ENCODE peak calls at places on chromosome 19, in five cellular contexts. U, R, S, P and H are unnamed samples.

GRCh38 chr19:7554990-7555864 is 19.7 kb downstream of the PNPLA6 start:
- DNase-seq in P (peak; percentile 24), R (no peak), U (peak; percentile 92), S (no peak), H (no peak)

GRCh38 chr19:14004619-14005380 is 1.3 kb downstream of the RFX1 start:
- DNase-seq in U (no peak), R (no peak), S (peak; percentile 79), P (peak; percentile 41), H (no peak)

GRCh38 chr19:55373993-55374757 is 2.5 kb upstream of the TMEM190 start:
- DNase-seq in U (no peak), R (no peak), S (no peak), P (no peak), H (peak; percentile 44)

GRCh38 chr19:53123400-53123799 is 9.3 kb downstream of the ZNF415 start:
- DNase-seq in R (no peak), P (no peak), S (no peak), U (no peak), H (no peak)

GRCh38 chr19:55087542-55087935 is 11.9 kb downstream of the EPS8L1 start:
- DNase-seq in P (no peak), R (no peak), S (no peak), U (no peak), H (no peak)

GRCh38 chr19:33216198-33216830 is 9.3 kb downstream of the SLC7A10 start:
- DNase-seq in U (peak; percentile 53), S (no peak), P (peak; percentile 8), R (no peak), H (no peak)

GRCh38 chr19:35085947-35086346 is 29.7 kb upstream of the FXYD3 start:
- DNase-seq in S (no peak), R (peak; percentile 56), P (peak; percentile 95), U (no peak), H (peak; percentile 71)

GRCh38 chr19:42831221-42832019 is 48.1 kb downstream of the PSG1 start:
- DNase-seq in S (no peak), P (no peak), R (no peak), U (no peak), H (no peak)

GRCh38 chr19:7870571-7871279 is 3.5 kb downstream of the PRR36 start:
- DNase-seq in S (no peak), P (peak; percentile 94), R (peak; percentile 83), U (peak; percentile 95), H (peak; percentile 77)

GRCh38 chr19:10651821-10652220 is 2.3 kb upstream of the ILF3 start:
- DNase-seq in P (peak; percentile 33), R (no peak), S (no peak), U (no peak), H (no peak)

GRCh38 chr19:49645995-49646394 is 4.0 kb downstream of the SCAF1 start:
- DNase-seq in R (no peak), P (no peak), S (no peak), U (no peak), H (no peak)

GRCh38 chr19:38037151-38037611 is 130.2 kb downstream of the SIPA1L3 start:
- DNase-seq in S (no peak), R (no peak), U (no peak), P (no peak), H (no peak)

GRCh38 chr19:15115080-15115479 is 7.9 kb downstream of the SYDE1 start:
- DNase-seq in S (peak; percentile 90), P (no peak), U (no peak), R (no peak), H (no peak)

GRCh38 chr19:15294591-15294990 is 37.7 kb downstream of the BRD4 start:
- DNase-seq in U (no peak), R (no peak), S (no peak), P (no peak), H (no peak)

GRCh38 chr19:54477650-54478049 is 4.6 kb upstream of the CDC42EP5 start:
- DNase-seq in S (no peak), R (no peak), U (no peak), P (no peak), H (no peak)

GRCh38 chr19:48455171-48455907 is at the start of gene KCNJ14:
- DNase-seq in P (no peak), S (no peak), U (no peak), R (no peak), H (no peak)

GRCh38 chr19:10424011-10424637 is 3.8 kb downstream of the PDE4A start:
- DNase-seq in U (peak; percentile 92), R (peak; percentile 80), P (peak; percentile 74), S (peak; percentile 87), H (peak; percentile 77)

GRCh38 chr19:47485210-47485609 is 1.2 kb upstream of the KPTN start:
- DNase-seq in R (no peak), S (no peak), U (no peak), P (peak; percentile 85), H (no peak)

GRCh38 chr19:47399198-47399597 is 20.1 kb downstream of the MEIS3 start:
- DNase-seq in R (no peak), P (no peak), S (no peak), U (no peak), H (no peak)

GRCh38 chr19:15283141-15283885 is 49.0 kb downstream of the BRD4 start:
- DNase-seq in R (no peak), S (peak; percentile 77), P (no peak), U (no peak), H (no peak)

GRCh38 chr19:11530432-11530831 is 1.5 kb upstream of the ECSIT start:
- DNase-seq in P (peak; percentile 81), S (peak; percentile 91), R (peak; percentile 64), U (peak; percentile 81), H (peak; percentile 63)

GRCh38 chr19:15562861-15563260 is 52.2 kb upstream of the CYP4F8 start:
- DNase-seq in U (no peak), S (no peak), P (no peak), R (no peak), H (no peak)

GRCh38 chr19:35995655-35995993 is 636 bp downstream of the SDHAF1 start:
- DNase-seq in U (peak; percentile 76), R (peak; percentile 63), S (peak; percentile 90), P (peak; percentile 59), H (peak; percentile 78)

GRCh38 chr19:12947702-12948596 is 2.3 kb downstream of the RAD23A start:
- DNase-seq in P (no peak), R (no peak), U (no peak), S (no peak), H (no peak)

GRCh38 chr19:47633516-47633915 is 24.6 kb downstream of the BICRA start:
- DNase-seq in P (no peak), R (no peak), U (no peak), S (no peak), H (no peak)

GRCh38 chr19:34503546-34504272 is 22.2 kb downstream of the WTIP start:
- DNase-seq in U (peak; percentile 7), S (no peak), R (no peak), P (no peak), H (no peak)

GRCh38 chr19:15622991-15623390 is 8.0 kb downstream of the CYP4F8 start:
- DNase-seq in P (no peak), R (no peak), U (no peak), S (no peak), H (no peak)

GRCh38 chr19:38021356-38021755 is 114.3 kb downstream of the SIPA1L3 start:
- DNase-seq in U (no peak), S (no peak), R (no peak), P (no peak), H (no peak)

GRCh38 chr19:48044561-48044960 is 682 bp upstream of the CABP5 start:
- DNase-seq in S (no peak), U (no peak), R (no peak), P (no peak), H (no peak)

GRCh38 chr19:10093295-10094186 is 7.4 kb downstream of the SHFL start:
- DNase-seq in U (peak; percentile 24), P (no peak), S (no peak), R (no peak), H (no peak)

DNA sequence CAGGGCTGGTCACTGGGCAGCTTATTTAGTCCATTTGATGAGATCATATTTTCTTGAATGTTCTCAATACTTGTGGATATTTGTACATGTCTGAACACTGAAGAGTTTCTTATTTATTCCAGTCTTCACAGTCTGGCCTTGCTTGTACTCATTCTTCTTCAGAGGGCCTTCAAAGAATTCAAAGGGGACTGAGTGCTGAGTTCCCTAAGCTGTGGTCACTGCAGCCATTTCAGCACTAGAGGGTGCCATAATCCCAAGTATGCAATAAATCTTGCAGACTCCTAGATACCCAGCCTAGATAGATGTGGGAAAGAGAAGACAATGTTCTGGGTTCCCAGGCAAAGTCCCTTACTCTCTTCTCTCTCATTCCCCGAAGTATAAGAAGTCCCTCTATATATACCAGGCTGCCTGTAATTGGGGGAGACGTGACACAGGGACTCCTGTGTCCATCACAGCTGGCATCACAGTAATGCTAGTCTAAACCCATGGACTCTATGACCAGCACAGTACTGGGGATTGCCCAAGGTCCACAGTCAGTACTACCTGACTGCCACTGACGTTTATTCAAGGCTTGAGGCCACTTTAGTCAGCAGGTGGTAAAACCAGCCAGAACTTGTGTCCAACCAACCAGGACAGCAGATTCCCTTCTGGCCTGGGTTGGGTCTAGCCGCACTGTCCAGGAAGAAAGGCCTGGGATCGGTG is 8.9 kb upstream of the VN1R1 start:
- DNase-seq in P (peak; percentile 74), S (no peak), R (peak; percentile 12), U (peak; percentile 38), H (peak; percentile 37)
- TF ChIP-seq CTCF in P (peak; percentile 93), S (no peak), R (peak; percentile 52), U (peak; percentile 22), H (peak; percentile 44)

DNA sequence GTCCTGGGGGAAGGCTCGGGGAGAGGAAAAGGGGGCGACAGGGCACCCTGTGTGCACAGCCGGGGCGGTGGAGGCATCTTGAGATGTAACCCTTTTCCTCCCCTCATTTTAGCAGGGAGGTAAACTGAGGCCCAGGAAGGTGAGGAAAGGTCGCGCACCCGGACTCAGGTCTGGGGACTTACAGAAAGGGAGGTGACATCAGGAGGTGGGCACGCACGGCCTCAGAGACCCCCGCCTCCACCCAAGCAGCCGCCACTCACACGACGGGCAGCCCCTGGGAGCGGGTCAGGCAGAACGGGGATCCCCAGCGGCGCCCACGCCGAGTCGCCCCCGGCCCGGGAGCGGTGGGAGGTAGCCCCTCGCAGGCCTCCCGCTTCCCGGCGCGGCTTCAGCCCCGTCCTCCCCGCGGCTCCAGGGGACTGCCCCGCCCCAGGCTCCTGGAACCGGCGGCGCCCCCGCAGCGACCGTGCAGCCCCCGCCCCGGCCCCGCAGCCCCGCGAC is 477 bp downstream of the PIP5K1C start:
- DNase-seq in P (peak; percentile 10), S (no peak), R (no peak), U (no peak), H (no peak)
- TF ChIP-seq CTCF in P (no peak), S (no peak), R (no peak), U (no peak), H (no peak)

GRCh38 chr19:44643605-44644390 is at the start of gene PVR:
- DNase-seq in P (no peak), S (peak; percentile 80), U (peak; percentile 61), R (peak; percentile 41), H (peak; percentile 82)
- TF ChIP-seq CTCF in P (no peak), S (no peak), U (no peak), R (no peak), H (no peak)

GRCh38 chr19:17390665-17391370 is 3.2 kb downstream of the CCDC194 start:
- DNase-seq in S (peak; percentile 94), P (peak; percentile 88), R (peak; percentile 93), U (peak; percentile 98), H (peak; percentile 98)

GRCh38 chr19:17398902-17399527 is 5.0 kb upstream of the CCDC194 start:
- DNase-seq in U (no peak), P (no peak), R (no peak), S (no peak), H (no peak)

GRCh38 chr19:17391371-17392151 is 2.4 kb downstream of the CCDC194 start:
- DNase-seq in R (no peak), S (no peak), U (peak; percentile 28), P (no peak), H (peak; percentile 34)

GRCh38 chr19:17393914-17394313 is at the start of gene CCDC194:
- DNase-seq in R (no peak), U (no peak), S (no peak), P (no peak), H (no peak)

GRCh38 chr19:17394891-17395415 is 957 bp upstream of the CCDC194 start:
- DNase-seq in P (peak; percentile 66), S (no peak), U (peak; percentile 75), R (peak; percentile 71), H (peak; percentile 83)
- TF ChIP-seq CTCF in P (peak; percentile 78), S (peak; percentile 67), U (peak; percentile 67), R (peak; percentile 80), H (peak; percentile 72)